ENCODE peak calls at places on chromosomes 3 and 15, in five cellular contexts. J is H9, Y is tibial artery, B is ascending aorta, A is small intestine. X is an unnamed sample.

GRCh38 chr3:68808563-68808962 is 123.8 kb downstream of the TAFA4 start:
- DNase-seq in J (no peak), Y (no peak), B (no peak), A (no peak), X (no peak)

GRCh38 chr3:58754074-58754473 is 87.5 kb upstream of the FAM3D start:
- DNase-seq in J (no peak), Y (no peak), A (no peak), B (no peak), X (peak; percentile 18)

GRCh38 chr15:34799825-34800168 is 4.4 kb upstream of the ACTC1 start:
- DNase-seq in J (no peak), Y (no peak), B (no peak), A (no peak), X (peak; percentile 87)

GRCh38 chr3:60102154-60102553 is 1052.3 kb upstream of the CFAP20DC start:
- DNase-seq in A (peak; percentile 63), Y (no peak), B (no peak), J (no peak), X (no peak)

GRCh38 chr3:105448338-105448982 is 81.8 kb downstream of the ALCAM start:
- DNase-seq in Y (no peak), A (peak; percentile 31), B (no peak), J (no peak), X (no peak)

GRCh38 chr3:130905551-130905950 is 11.7 kb downstream of the ATP2C1 start:
- DNase-seq in B (no peak), J (no peak), A (peak; percentile 28), Y (no peak), X (no peak)

GRCh38 chr3:153221748-153222162 is 59.7 kb downstream of the RAP2B start:
- DNase-seq in B (peak; percentile 56), J (no peak), Y (peak; percentile 81), A (peak; percentile 39), X (no peak)

GRCh38 chr3:46372492-46373359 is 2.0 kb downstream of the CCR5 start:
- DNase-seq in A (peak; percentile 40), Y (no peak), J (no peak), B (no peak), X (no peak)

GRCh38 chr3:169769287-169770181 is at the start of gene ACTRT3:
- DNase-seq in Y (peak; percentile 80), A (peak; percentile 75), B (no peak), J (peak; percentile 87), X (no peak)

GRCh38 chr15:41337047-41337446 is 4.4 kb downstream of the NUSAP1 start:
- DNase-seq in A (no peak), B (no peak), J (no peak), Y (no peak), X (no peak)

GRCh38 chr3:138118863-138119766 is 3.7 kb upstream of the DZIP1L start:
- DNase-seq in Y (peak; percentile 88), B (no peak), J (peak; percentile 92), A (peak; percentile 60), X (peak; percentile 88)

GRCh38 chr3:178320481-178321352 is 215.5 kb upstream of the KCNMB2 start:
- DNase-seq in A (peak; percentile 89), Y (no peak), J (no peak), B (no peak), X (peak; percentile 13)

GRCh38 chr3:11238880-11239279 is 33.3 kb upstream of the ATG7 start:
- DNase-seq in Y (no peak), J (no peak), B (no peak), A (no peak), X (no peak)

GRCh38 chr3:138936763-138937689 is 9.9 kb downstream of the FOXL2 start:
- DNase-seq in Y (peak; percentile 56), J (no peak), B (no peak), A (no peak), X (no peak)

GRCh38 chr3:152474585-152474984 is 205.9 kb downstream of the MBNL1 start:
- DNase-seq in Y (no peak), B (no peak), A (peak; percentile 34), J (no peak), X (peak; percentile 42)

GRCh38 chr3:58387650-58388546 is 45.7 kb downstream of the PDHB start:
- DNase-seq in A (no peak), Y (no peak), B (no peak), J (no peak), X (no peak)

GRCh38 chr3:111737712-111738097 is 121.4 kb upstream of the PHLDB2 start:
- DNase-seq in B (no peak), J (no peak), Y (peak; percentile 83), A (no peak), X (no peak)

GRCh38 chr3:178623666-178624255 is 87.5 kb downstream of the KCNMB2 start:
- DNase-seq in Y (no peak), A (no peak), B (no peak), J (no peak), X (no peak)

GRCh38 chr3:43286115-43286885 is at the start of gene SNRK:
- DNase-seq in B (peak; percentile 20), Y (peak; percentile 92), J (peak; percentile 88), A (peak; percentile 80), X (peak; percentile 88)

GRCh38 chr3:117016359-117016758 is 306.8 kb downstream of the TUSC7 start:
- DNase-seq in Y (no peak), B (no peak), J (peak; percentile 42), A (peak; percentile 14), X (peak; percentile 30)

GRCh38 chr3:66854752-66855151 is 143.4 kb upstream of the KBTBD8 start:
- DNase-seq in B (no peak), J (no peak), Y (no peak), A (no peak), X (no peak)

GRCh38 chr3:79019137-79019923 is 748.5 kb downstream of the ROBO1 start:
- DNase-seq in A (peak; percentile 29), J (peak; percentile 85), Y (peak; percentile 89), B (peak; percentile 18), X (peak; percentile 92)

GRCh38 chr15:29063646-29064045 is 177.9 kb downstream of the APBA2 start:
- DNase-seq in B (no peak), Y (no peak), A (no peak), J (no peak), X (no peak)

GRCh38 chr15:94305133-94305532 is 73.8 kb downstream of the MCTP2 start:
- DNase-seq in Y (no peak), A (peak; percentile 47), J (no peak), B (no peak), X (no peak)

GRCh38 chr3:73508330-73508954 is 116.3 kb downstream of the PDZRN3 start:
- DNase-seq in Y (no peak), A (peak; percentile 75), J (peak; percentile 64), B (no peak), X (peak; percentile 78)

DNA sequence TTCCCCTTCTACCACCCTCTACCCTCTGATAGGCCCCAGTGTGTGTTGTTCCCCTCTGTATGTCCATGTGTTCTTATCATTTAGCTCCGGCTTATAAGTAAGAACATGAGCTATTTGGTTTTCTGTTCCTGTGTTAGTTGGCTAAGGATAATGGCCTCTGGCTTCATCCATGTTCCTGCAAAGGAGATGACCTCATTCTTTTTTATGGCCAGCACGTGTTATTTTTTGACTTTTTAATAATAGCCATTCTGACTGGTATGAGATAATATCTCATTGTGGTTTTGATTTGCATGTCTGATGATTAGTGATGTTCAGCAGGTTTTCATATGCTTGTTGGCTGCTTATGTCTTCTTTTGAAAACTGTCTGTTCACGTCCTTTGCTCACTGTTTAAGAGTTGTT is 63.1 kb upstream of the NPHP3 start:
- DNase-seq in Y (no peak), A (no peak), B (no peak), J (no peak), X (no peak)
- H3K27ac ChIP-seq in Y (peak overlapping the region; percentile 63), A (no peak overlapping the region), B (peak overlapping the region; percentile 36), J (no peak overlapping the region), X (no peak overlapping the region)

GRCh38 chr3:149610351-149611105 is 47.3 kb downstream of the WWTR1 start:
- DNase-seq in J (no peak), Y (peak; percentile 72), A (no peak), B (no peak), X (no peak)
- H3K27ac ChIP-seq in J (no peak overlapping the region), Y (peak overlapping the region; percentile 40), A (no peak overlapping the region), B (peak overlapping the region; percentile 52), X (no peak overlapping the region)

GRCh38 chr3:49911124-49911420 is 7.4 kb upstream of the MST1R start:
- DNase-seq in Y (no peak), J (no peak), B (no peak), A (no peak), X (no peak)
- H3K27ac ChIP-seq in Y (no peak overlapping the region), J (no peak overlapping the region), B (no peak overlapping the region), A (no peak overlapping the region), X (no peak overlapping the region)

DNA sequence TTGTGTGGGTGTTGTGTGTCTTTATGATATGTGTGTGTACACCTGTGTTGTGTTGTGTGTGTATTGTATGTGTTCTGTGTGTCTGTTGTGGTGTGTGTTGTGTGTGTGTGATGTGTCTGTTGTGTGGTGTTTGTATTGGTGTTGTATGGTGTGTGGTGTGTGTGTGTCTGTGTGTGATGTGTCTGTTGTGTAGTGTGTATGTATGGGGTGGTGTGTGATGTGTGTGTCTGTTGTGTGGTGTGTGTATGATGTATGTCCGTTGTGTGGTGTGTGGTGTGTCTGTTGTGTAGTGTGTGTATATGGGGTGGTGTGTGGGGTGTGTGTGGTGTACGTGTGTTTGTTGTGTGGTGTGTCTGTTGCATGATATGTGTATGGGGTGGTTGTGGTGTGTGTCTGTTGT is 46.6 kb downstream of the ZDHHC19 start:
- DNase-seq in Y (no peak), J (no peak), A (no peak), B (no peak), X (no peak)
- H3K27ac ChIP-seq in Y (no peak overlapping the region), J (no peak overlapping the region), A (no peak overlapping the region), B (no peak overlapping the region), X (no peak overlapping the region)

GRCh38 chr3:20105513-20106280 is 65.5 kb downstream of the KAT2B start:
- DNase-seq in Y (no peak), B (no peak), J (no peak), A (no peak), X (no peak)
- H3K27ac ChIP-seq in Y (no peak overlapping the region), B (no peak overlapping the region), J (no peak overlapping the region), A (no peak overlapping the region), X (no peak overlapping the region)

GRCh38 chr15:80492874-80493273 is 88.7 kb downstream of the ARNT2 start:
- DNase-seq in B (no peak), J (no peak), A (no peak), Y (no peak), X (no peak)

GRCh38 chr15:80492409-80492808 is 88.2 kb downstream of the ARNT2 start:
- DNase-seq in A (no peak), J (no peak), Y (no peak), B (no peak), X (no peak)

GRCh38 chr15:80489030-80489594 is 84.9 kb downstream of the ARNT2 start:
- DNase-seq in J (no peak), Y (no peak), B (no peak), A (no peak), X (no peak)

GRCh38 chr15:80487884-80488283 is 83.7 kb downstream of the ARNT2 start:
- DNase-seq in B (no peak), A (no peak), Y (no peak), J (no peak), X (no peak)

GRCh38 chr15:80490431-80490990 is 86.3 kb downstream of the ARNT2 start:
- DNase-seq in Y (no peak), B (no peak), J (no peak), A (no peak), X (no peak)
- H3K27ac ChIP-seq in Y (peak overlapping the region; percentile 73), B (no peak overlapping the region), J (no peak overlapping the region), A (no peak overlapping the region), X (no peak overlapping the region)